ENCODE peak calls at places on chromosomes 13 and 19, in four cellular contexts. One of them, this sample, is unnamed.

GRCh38 chr13:50222569-50223332 is 207.5 kb downstream of the KCNRG start:
- DNase-seq in effector memory CD4-positive, alpha-beta T cell: no peak
- DNase-seq in cardiac fibroblast: peak
- DNase-seq in AG09309: peak
- DNase-seq in this sample: no peak

GRCh38 chr13:109764474-109765292 is 21.7 kb downstream of the IRS2 start:
- DNase-seq in cardiac fibroblast: peak
- DNase-seq in effector memory CD4-positive, alpha-beta T cell: no peak
- DNase-seq in AG09309: no peak
- DNase-seq in this sample: peak

GRCh38 chr19:35940078-35940775 is 4.1 kb downstream of the LRFN3 start:
- DNase-seq in effector memory CD4-positive, alpha-beta T cell: no peak
- DNase-seq in AG09309: no peak
- DNase-seq in cardiac fibroblast: no peak
- DNase-seq in this sample: no peak

GRCh38 chr19:50669319-50670101 is 20.3 kb downstream of the C19orf81 start:
- DNase-seq in AG09309: no peak
- DNase-seq in cardiac fibroblast: peak
- DNase-seq in effector memory CD4-positive, alpha-beta T cell: no peak
- DNase-seq in this sample: peak

GRCh38 chr19:4866595-4867424 is 657 bp downstream of the PLIN3 start:
- DNase-seq in effector memory CD4-positive, alpha-beta T cell: peak
- DNase-seq in cardiac fibroblast: peak
- DNase-seq in AG09309: no peak
- DNase-seq in this sample: peak

GRCh38 chr19:35318679-35319448 is 10.1 kb upstream of the CD22 start:
- DNase-seq in AG09309: peak
- DNase-seq in cardiac fibroblast: peak
- DNase-seq in effector memory CD4-positive, alpha-beta T cell: no peak
- DNase-seq in this sample: no peak

GRCh38 chr19:862529-863304 is 3.3 kb downstream of the CFD start:
- DNase-seq in cardiac fibroblast: peak
- DNase-seq in AG09309: no peak
- DNase-seq in effector memory CD4-positive, alpha-beta T cell: peak
- DNase-seq in this sample: peak

GRCh38 chr19:28960586-28960985 is 252.4 kb downstream of the UQCRFS1 start:
- DNase-seq in cardiac fibroblast: no peak
- DNase-seq in effector memory CD4-positive, alpha-beta T cell: no peak
- DNase-seq in AG09309: no peak
- DNase-seq in this sample: no peak

GRCh38 chr19:31257426-31258130 is 91.7 kb downstream of the TSHZ3 start:
- DNase-seq in effector memory CD4-positive, alpha-beta T cell: no peak
- DNase-seq in cardiac fibroblast: no peak
- DNase-seq in AG09309: no peak
- DNase-seq in this sample: no peak

GRCh38 chr19:1206733-1207301 is 1.2 kb downstream of the STK11 start:
- DNase-seq in effector memory CD4-positive, alpha-beta T cell: no peak
- DNase-seq in AG09309: no peak
- DNase-seq in cardiac fibroblast: peak
- DNase-seq in this sample: no peak

GRCh38 chr13:27379694-27380596 is 44.5 kb upstream of the GTF3A start:
- DNase-seq in cardiac fibroblast: peak
- DNase-seq in AG09309: no peak
- DNase-seq in effector memory CD4-positive, alpha-beta T cell: peak
- DNase-seq in this sample: peak

GRCh38 chr19:29450306-29450705 is 75.5 kb upstream of the VSTM2B start:
- DNase-seq in effector memory CD4-positive, alpha-beta T cell: no peak
- DNase-seq in cardiac fibroblast: no peak
- DNase-seq in AG09309: no peak
- DNase-seq in this sample: no peak

GRCh38 chr13:23921451-23921888 is 24.2 kb upstream of the C1QTNF9B start:
- DNase-seq in effector memory CD4-positive, alpha-beta T cell: no peak
- DNase-seq in AG09309: peak
- DNase-seq in cardiac fibroblast: peak
- DNase-seq in this sample: peak

GRCh38 chr19:3665681-3666544 is 34.4 kb downstream of the PIP5K1C start:
- DNase-seq in cardiac fibroblast: peak
- DNase-seq in effector memory CD4-positive, alpha-beta T cell: peak
- DNase-seq in AG09309: no peak
- DNase-seq in this sample: no peak

GRCh38 chr13:93060144-93060543 is 166.5 kb upstream of the GPC6 start:
- DNase-seq in cardiac fibroblast: no peak
- DNase-seq in AG09309: no peak
- DNase-seq in effector memory CD4-positive, alpha-beta T cell: no peak
- DNase-seq in this sample: no peak
- H3K4me3 ChIP-seq in cardiac fibroblast: no peak
- H3K4me3 ChIP-seq in AG09309: no peak
- H3K4me3 ChIP-seq in effector memory CD4-positive, alpha-beta T cell: no peak
- H3K4me3 ChIP-seq in this sample: no peak

GRCh38 chr19:22528956-22529355 is 105.2 kb upstream of the ZNF492 start:
- DNase-seq in AG09309: no peak
- DNase-seq in effector memory CD4-positive, alpha-beta T cell: no peak
- DNase-seq in cardiac fibroblast: no peak
- DNase-seq in this sample: no peak
- H3K4me3 ChIP-seq in AG09309: no peak
- H3K4me3 ChIP-seq in effector memory CD4-positive, alpha-beta T cell: no peak
- H3K4me3 ChIP-seq in cardiac fibroblast: no peak
- H3K4me3 ChIP-seq in this sample: no peak

DNA sequence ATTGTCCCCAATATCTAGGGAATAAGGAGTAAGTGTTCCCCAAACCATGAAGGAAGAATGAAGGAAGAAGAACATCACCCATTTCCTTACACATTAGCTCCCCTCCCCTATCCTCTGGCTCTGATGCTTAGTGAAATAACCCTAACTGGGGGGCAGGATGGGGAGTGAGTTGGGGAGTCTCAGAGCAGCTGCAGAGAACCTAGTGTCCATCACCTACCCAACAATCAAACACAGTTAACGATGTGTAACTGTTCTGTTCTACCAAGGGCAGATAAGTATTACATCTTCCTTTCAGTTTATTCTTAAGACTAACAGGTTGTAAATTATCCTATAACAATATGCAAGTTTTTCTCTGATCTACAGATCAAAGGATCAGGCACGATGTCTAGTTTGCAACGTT is 12.8 kb downstream of the ELF1 start:
- DNase-seq in AG09309: no peak
- DNase-seq in cardiac fibroblast: no peak
- DNase-seq in effector memory CD4-positive, alpha-beta T cell: no peak
- DNase-seq in this sample: peak
- H3K4me3 ChIP-seq in AG09309: no peak
- H3K4me3 ChIP-seq in cardiac fibroblast: no peak
- H3K4me3 ChIP-seq in effector memory CD4-positive, alpha-beta T cell: peak
- H3K4me3 ChIP-seq in this sample: peak

GRCh38 chr19:18284710-18285430 is 3.4 kb upstream of the JUND start:
- DNase-seq in effector memory CD4-positive, alpha-beta T cell: no peak
- DNase-seq in AG09309: no peak
- DNase-seq in cardiac fibroblast: no peak
- DNase-seq in this sample: no peak

GRCh38 chr19:18289471-18290066 is 8.1 kb upstream of the JUND start:
- DNase-seq in cardiac fibroblast: no peak
- DNase-seq in effector memory CD4-positive, alpha-beta T cell: no peak
- DNase-seq in AG09309: no peak
- DNase-seq in this sample: no peak

GRCh38 chr19:18287836-18288772 is 6.7 kb upstream of the JUND start:
- DNase-seq in effector memory CD4-positive, alpha-beta T cell: no peak
- DNase-seq in AG09309: no peak
- DNase-seq in cardiac fibroblast: no peak
- DNase-seq in this sample: no peak

GRCh38 chr19:18290250-18291018 is 9.0 kb upstream of the JUND start:
- DNase-seq in effector memory CD4-positive, alpha-beta T cell: peak
- DNase-seq in cardiac fibroblast: no peak
- DNase-seq in AG09309: no peak
- DNase-seq in this sample: peak

DNA sequence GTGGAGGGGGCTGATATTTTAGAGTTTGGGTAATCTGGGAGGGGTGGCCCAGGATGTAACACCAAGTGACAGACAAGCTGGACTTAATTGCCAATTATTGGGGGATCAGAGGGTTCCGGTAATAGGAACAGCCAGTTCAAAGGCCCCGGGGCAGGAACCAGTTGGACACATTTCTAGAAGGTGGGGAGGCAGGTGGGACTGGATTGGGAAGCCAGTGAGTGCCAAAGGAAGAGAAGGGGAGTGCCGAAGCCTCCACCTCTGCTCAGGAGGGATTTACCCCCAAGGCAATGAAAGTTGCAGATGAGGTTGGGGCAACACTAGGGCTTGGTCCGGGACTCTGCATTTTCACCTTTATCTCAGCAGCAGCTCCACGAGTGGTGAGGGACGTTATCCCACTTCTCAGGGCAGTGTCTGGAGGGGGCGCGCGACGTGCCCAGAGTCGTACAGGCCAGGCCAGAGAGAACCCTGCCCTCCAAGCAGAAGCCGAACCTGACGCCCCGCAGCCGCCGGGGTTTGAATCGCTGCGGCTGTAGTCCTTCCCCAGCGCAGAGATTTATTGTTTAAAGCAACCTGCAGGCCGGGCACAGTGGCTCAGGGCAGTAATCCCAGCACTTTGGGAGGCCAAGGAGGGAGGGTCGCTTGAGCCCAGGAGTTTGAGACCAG is 5.7 kb upstream of the JUND start:
- DNase-seq in effector memory CD4-positive, alpha-beta T cell: no peak
- DNase-seq in cardiac fibroblast: no peak
- DNase-seq in AG09309: no peak
- DNase-seq in this sample: no peak
- H3K4me3 ChIP-seq in effector memory CD4-positive, alpha-beta T cell: no peak
- H3K4me3 ChIP-seq in cardiac fibroblast: no peak
- H3K4me3 ChIP-seq in AG09309: no peak
- H3K4me3 ChIP-seq in this sample: no peak

GRCh38 chr13:92901739-92902138 is 324.9 kb upstream of the GPC6 start:
- DNase-seq in cardiac fibroblast: no peak
- DNase-seq in effector memory CD4-positive, alpha-beta T cell: no peak
- DNase-seq in AG09309: no peak
- DNase-seq in this sample: no peak
- H3K4me3 ChIP-seq in cardiac fibroblast: no peak
- H3K4me3 ChIP-seq in effector memory CD4-positive, alpha-beta T cell: no peak
- H3K4me3 ChIP-seq in AG09309: no peak
- H3K4me3 ChIP-seq in this sample: no peak

DNA sequence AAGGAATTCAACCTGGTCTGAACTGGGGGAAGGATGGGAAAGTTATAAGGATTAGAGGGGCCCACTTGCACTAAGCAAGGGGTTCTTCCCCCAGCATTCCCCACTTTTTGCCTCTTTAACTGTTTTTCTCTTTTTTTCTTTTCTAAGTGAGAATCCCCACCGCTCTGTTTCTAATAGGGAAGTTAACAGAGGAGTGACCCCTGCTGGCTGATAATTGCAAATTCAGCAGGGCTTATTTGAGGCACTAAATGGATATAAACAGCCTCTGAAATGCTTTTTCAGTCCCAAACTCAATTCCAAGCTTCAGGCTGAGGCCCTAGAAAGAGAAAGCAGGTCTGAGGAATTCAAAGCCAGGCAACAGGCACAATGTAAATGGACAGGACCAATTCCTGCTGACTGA is 38.2 kb upstream of the CEACAM21 start:
- DNase-seq in AG09309: no peak
- DNase-seq in effector memory CD4-positive, alpha-beta T cell: no peak
- DNase-seq in cardiac fibroblast: peak
- DNase-seq in this sample: no peak
- H3K4me3 ChIP-seq in AG09309: no peak
- H3K4me3 ChIP-seq in effector memory CD4-positive, alpha-beta T cell: no peak
- H3K4me3 ChIP-seq in cardiac fibroblast: no peak
- H3K4me3 ChIP-seq in this sample: no peak